ENCODE peak calls at places on chromosomes 12 and 14, in four cellular contexts. O is breast epithelium, R is GM23338, F is thoracic aorta. D is an unnamed sample.

GRCh38 chr12:27652174-27652763 is 44.0 kb upstream of the REP15 start:
- DNase-seq in F (peak), R (peak), O (peak), D (peak)

GRCh38 chr14:93195316-93195999 is 10.3 kb downstream of the LYSET start:
- DNase-seq in F (no peak), R (no peak), O (no peak), D (no peak)

GRCh38 chr12:132559652-132560420 is 50.5 kb downstream of the LRCOL1 start:
- DNase-seq in O (no peak), F (no peak), R (peak), D (peak)

GRCh38 chr12:108649668-108650067 is 16.0 kb upstream of the SELPLG start:
- DNase-seq in R (no peak), F (no peak), O (peak), D (no peak)

GRCh38 chr12:105280966-105281693 is 45.2 kb upstream of the APPL2 start:
- DNase-seq in F (no peak), O (no peak), R (no peak), D (no peak)

GRCh38 chr12:110314308-110314707 is 33.3 kb downstream of the ATP2A2 start:
- DNase-seq in F (no peak), O (no peak), R (no peak), D (no peak)

GRCh38 chr14:99706121-99706900 is 22.2 kb downstream of the CYP46A1 start:
- DNase-seq in F (no peak), O (peak), R (no peak), D (no peak)

GRCh38 chr14:36952702-36953101 is 219.7 kb downstream of the SLC25A21 start:
- DNase-seq in O (no peak), R (no peak), F (no peak), D (no peak)

GRCh38 chr14:35956376-35957000 is 130.3 kb downstream of the BRMS1L start:
- DNase-seq in O (no peak), R (no peak), F (no peak), D (no peak)

GRCh38 chr14:32469388-32470160 is 140.5 kb downstream of the AKAP6 start:
- DNase-seq in F (no peak), R (peak), O (no peak), D (no peak)

GRCh38 chr12:110858848-110859247 is 12.1 kb downstream of the CCDC63 start:
- DNase-seq in F (no peak), O (no peak), R (peak), D (no peak)

GRCh38 chr14:88248606-88249005 is 74.5 kb downstream of the KCNK10 start:
- DNase-seq in F (no peak), R (no peak), O (no peak), D (no peak)
- TF ChIP-seq CTCF in F (no peak), R (no peak), O (no peak), D (no peak)

DNA sequence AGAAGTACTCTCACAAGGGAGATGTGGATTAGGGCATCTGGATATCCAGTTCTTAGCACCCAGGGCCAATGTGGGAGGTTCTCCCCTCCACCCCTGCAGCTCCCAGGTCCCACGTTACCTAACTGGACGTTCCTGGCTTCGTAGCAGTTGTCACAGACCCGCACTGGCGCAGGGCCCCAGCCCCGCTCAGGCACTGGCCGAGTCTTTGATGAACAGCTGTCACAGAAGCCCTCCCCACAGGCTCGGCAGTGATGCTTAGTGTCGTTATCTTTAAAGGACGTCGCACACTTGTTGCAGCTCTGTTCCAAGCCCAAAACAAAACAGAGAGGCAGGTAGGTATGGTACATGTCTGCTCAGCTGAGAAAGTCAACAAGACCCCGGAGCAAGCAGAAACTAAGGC is 48.4 kb downstream of the DCAF4 start:
- DNase-seq in F (no peak), R (no peak), O (no peak), D (no peak)
- TF ChIP-seq CTCF in F (no peak), R (no peak), O (no peak), D (no peak)

GRCh38 chr12:67999244-67999643 is 10.0 kb downstream of the IFNG-AS1 start:
- DNase-seq in R (no peak), O (no peak), F (no peak), D (no peak)

GRCh38 chr12:68007023-68007422 is 17.8 kb downstream of the IFNG-AS1 start:
- DNase-seq in O (no peak), F (no peak), R (no peak), D (no peak)

GRCh38 chr12:68003777-68004176 is 14.5 kb downstream of the IFNG-AS1 start:
- DNase-seq in R (no peak), F (no peak), O (no peak), D (no peak)

GRCh38 chr12:67998379-67998778 is 9.1 kb downstream of the IFNG-AS1 start:
- DNase-seq in O (no peak), F (no peak), R (no peak), D (no peak)

DNA sequence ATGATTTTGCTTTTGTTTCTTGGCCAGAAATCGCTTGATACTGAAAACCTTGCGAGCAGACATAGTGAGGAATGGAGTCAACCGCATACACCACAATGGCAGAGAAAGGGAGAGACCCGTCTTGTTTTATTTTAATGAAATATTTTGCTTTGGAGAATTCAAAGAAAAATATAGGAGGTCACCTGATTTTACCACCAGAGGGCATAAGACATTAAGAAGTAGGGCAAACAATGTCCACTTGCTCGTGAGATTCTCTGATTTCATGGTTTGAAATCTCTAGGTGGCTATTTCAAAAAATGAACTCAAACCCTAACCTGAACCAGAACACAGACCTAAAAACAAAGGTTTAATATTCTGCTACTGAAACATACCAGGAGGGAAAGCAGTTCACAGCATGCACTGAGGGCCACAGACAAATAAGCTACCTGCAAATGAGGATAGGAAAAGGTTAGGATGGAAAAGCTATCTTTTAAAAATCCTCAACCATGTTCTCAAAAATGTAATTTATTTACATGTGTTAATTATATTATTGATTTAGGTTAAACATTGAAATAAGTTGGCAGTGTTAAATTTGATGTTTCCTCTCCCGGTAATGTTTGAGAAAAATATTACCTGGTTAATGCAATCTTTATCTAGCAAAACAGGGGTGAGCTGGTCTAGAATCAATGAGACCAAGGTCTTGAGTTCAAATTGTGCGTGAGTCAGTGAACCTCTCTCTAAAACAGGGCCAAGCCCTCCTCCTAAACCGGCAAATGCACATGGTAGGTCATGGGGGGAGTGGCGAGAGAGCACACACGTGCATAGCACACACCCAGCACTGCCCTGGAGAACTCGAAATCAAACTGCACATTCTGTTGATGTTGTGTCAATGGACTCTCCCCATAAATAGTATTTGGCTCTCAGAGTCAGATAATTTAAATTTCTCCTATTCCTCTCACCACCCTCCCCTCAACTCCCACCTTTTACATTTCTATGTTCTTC is 12.5 kb downstream of the IFNG-AS1 start:
- DNase-seq in O (no peak), F (no peak), R (peak), D (no peak)
- TF ChIP-seq CTCF in O (no peak), F (no peak), R (peak), D (peak)

DNA sequence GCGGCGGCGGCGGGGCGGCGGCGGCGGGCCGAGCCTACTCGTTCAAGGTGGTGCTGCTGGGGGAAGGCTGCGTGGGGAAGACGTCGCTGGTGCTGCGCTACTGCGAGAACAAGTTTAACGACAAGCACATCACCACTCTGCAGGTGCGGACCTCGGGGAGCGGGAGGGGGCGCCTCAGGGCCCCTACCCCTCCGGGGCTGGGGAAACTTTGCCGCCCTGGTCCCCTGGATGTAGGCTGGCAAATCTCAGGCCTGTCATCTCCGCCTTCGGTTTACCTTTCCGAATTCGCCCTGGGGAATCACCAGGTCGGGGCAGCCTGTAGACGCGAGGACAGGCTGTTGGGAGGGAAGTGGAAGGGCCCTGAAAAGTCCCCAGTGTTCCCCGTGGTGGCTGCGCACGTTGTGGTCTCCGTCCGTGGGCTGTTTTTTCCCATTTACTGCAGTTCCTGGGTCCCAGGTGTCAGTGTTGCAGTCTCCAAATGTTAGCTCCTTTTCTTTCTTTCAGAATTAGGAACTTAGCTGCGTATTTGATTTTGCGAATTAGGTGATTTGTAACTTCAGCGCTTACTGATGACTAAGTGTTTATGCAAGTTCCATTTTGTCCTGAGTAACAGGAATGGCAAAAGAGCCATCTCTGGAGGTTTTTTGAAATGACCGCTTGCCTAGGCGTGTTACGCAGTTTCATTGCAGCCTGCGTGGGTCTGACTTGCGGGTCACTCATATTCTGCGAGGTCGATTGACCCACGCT is 656 bp downstream of the RAB21 start:
- DNase-seq in F (peak), R (peak), O (peak), D (no peak)
- TF ChIP-seq CTCF in F (no peak), R (no peak), O (no peak), D (no peak)

DNA sequence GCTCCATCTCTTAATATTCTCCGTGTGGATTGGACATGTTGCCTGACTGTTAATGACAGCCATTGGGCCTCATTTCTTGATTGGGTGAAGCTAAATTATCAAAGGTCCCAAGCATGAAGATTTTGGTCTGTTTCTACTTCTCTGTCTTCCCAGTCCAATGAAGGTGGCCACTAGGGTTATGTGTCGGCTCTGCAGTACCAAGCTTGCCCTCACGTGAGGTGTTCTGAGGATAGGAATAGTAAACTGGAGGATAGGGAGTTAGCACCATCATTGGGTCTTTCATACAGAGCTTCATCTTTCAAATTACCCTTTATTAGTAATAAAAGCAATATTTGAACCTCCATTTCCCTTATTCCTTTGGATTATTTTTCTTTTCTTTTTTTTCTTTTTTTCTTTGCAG is 21.9 kb upstream of the BICD1 start:
- DNase-seq in F (no peak), R (no peak), O (no peak), D (no peak)
- TF ChIP-seq CTCF in F (no peak), R (no peak), O (no peak), D (no peak)

DNA sequence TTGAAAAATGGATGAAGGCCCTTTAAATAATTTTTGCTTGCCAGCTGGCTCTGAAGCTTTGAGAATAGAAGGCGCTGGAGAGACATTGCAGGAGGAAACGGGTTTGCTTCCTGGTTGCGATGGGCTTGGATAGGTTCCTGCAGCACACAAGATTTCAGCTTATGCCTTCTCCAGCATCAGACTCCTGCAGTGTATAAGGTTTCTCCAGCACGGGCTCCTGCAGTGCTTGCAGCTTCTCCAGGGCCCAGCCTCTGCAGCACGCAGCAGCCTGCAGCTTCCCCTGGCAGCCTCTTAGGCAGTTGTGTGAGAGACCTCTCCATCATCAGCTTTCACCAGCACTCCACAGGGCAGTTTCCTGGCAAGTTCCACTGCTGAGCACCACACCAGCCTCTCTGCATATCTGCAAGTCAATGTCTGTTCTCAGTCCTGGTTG is 78.7 kb upstream of the ZDHHC17 start:
- DNase-seq in O (no peak), R (peak), F (no peak), D (no peak)
- TF ChIP-seq CTCF in O (no peak), R (no peak), F (no peak), D (no peak)

GRCh38 chr12:4286228-4286627 is 12.7 kb downstream of the CCND2 start:
- DNase-seq in F (no peak), R (no peak), O (no peak), D (no peak)
- TF ChIP-seq CTCF in F (no peak), R (no peak), O (no peak), D (no peak)

DNA sequence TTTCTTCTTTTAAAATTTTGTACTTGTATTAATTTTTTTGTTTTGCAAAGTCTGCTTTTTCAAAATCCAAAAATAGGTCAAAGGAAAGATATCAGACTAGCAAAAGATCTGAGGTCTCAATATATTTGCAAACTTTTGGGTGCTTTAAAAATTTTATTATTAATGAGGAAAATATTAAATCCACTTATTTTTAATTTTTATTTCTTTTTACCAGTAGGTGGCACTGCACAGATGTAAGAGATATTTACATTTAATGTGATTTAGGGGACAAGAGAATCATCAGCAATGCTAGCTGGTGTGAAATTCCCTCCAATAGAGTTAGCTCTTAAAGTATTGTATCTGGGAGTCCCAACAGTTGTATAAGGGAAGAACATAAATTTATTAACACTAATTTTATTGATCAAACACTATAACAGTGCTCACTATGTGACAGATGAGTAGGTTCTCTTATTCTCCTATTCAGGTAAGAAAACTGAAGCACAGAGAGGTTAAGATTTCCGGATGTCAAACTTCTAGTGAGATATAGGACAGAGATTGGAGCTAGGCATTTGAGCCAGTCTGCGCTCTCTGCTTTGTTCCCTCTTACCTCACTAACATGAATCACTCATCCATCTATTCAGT is 30.5 kb downstream of the ALX1 start:
- DNase-seq in O (no peak), F (no peak), R (peak), D (no peak)
- TF ChIP-seq CTCF in O (no peak), F (no peak), R (peak), D (peak)

GRCh38 chr12:112488257-112488926 is 69.6 kb downstream of the PTPN11 start:
- DNase-seq in F (no peak), R (no peak), O (no peak), D (no peak)
- TF ChIP-seq CTCF in F (no peak), R (no peak), O (no peak), D (no peak)